ENCODE peak calls at places on chromosomes 11 and 22, in nine cellular contexts. P is RWPE1; O is stimulated activated CD4-positive, alpha-beta T cell treated with anti-CD3 and anti-CD28 coated beads, Interleukin-12 subunit alpha, Interleukin-12 subunit beta, amount 100 ng/mL, for 4 hours; K is AG09319; M is H7; N is stimulated activated CD8-positive, alpha-beta memory T cell treated with anti-CD3 and anti-CD28 coated beads, Interleukin-4, amount 100 ng/mL, for 4 hours; H is OCI-M1; W is KBM-7; B is central memory CD4-positive, alpha-beta T cell. U is an unnamed sample.
A peak's percentile ranks its signal among the peaks of the same experiment; 100 is the strongest.

GRCh38 chr11:102036757-102037156 is 10.5 kb upstream of the CFAP300 start:
- DNase-seq in P (no peak), O (no peak), K (no peak), M (no peak), N (no peak), H (no peak), W (no peak), B (no peak), U (no peak)

GRCh38 chr22:35341090-35341874 is 39.6 kb upstream of the HMOX1 start:
- DNase-seq in P (no peak), O (no peak), K (no peak), M (no peak), N (no peak), H (no peak), W (no peak), B (no peak), U (no peak)

GRCh38 chr11:104609297-104609696 is 289.0 kb downstream of the CASP12 start:
- DNase-seq in P (peak; percentile 51), O (peak; percentile 11), K (peak; percentile 25), M (peak; percentile 43), N (no peak), H (peak; percentile 15), W (peak; percentile 69), B (peak; percentile 49), U (peak; percentile 6)

GRCh38 chr11:126416542-126417090 is 61.1 kb downstream of the ST3GAL4 start:
- DNase-seq in P (peak; percentile 83), O (peak; percentile 72), K (peak; percentile 52), M (peak; percentile 94), N (peak; percentile 45), H (no peak), W (no peak), B (peak; percentile 24), U (peak; percentile 91)

GRCh38 chr11:19938051-19938856 is 222.0 kb downstream of the DBX1 start:
- DNase-seq in P (peak; percentile 64), O (peak; percentile 2), K (no peak), M (peak; percentile 82), N (no peak), H (peak; percentile 79), W (peak; percentile 53), B (no peak), U (peak; percentile 37)

GRCh38 chr22:39475902-39476301 is 19.1 kb downstream of the MGAT3 start:
- DNase-seq in P (no peak), O (no peak), K (no peak), M (peak; percentile 56), N (no peak), H (no peak), W (no peak), B (no peak), U (no peak)

GRCh38 chr22:30026751-30027150 is 53.5 kb upstream of the HORMAD2 start:
- DNase-seq in P (no peak), O (no peak), K (no peak), M (no peak), N (no peak), H (no peak), W (no peak), B (no peak), U (no peak)

GRCh38 chr11:104096900-104097299 is 60.5 kb downstream of the DDI1 start:
- DNase-seq in P (no peak), O (no peak), K (no peak), M (no peak), N (no peak), H (no peak), W (no peak), B (no peak), U (no peak)

GRCh38 chr11:94504689-94505293 is 7.5 kb upstream of the C11orf97 start:
- DNase-seq in P (peak; percentile 49), O (no peak), K (peak; percentile 15), M (peak; percentile 27), N (no peak), H (peak; percentile 79), W (peak; percentile 57), B (peak; percentile 42), U (no peak)

GRCh38 chr11:101441747-101442146 is 142.1 kb downstream of the TRPC6 start:
- DNase-seq in P (no peak), O (no peak), K (no peak), M (no peak), N (no peak), H (no peak), W (no peak), B (no peak), U (no peak)

GRCh38 chr22:47071812-47072641 is 309.6 kb downstream of the TBC1D22A start:
- DNase-seq in P (no peak), O (no peak), K (no peak), M (peak; percentile 42), N (no peak), H (no peak), W (no peak), B (no peak), U (no peak)

GRCh38 chr22:48276933-48277867 is 1514.8 kb downstream of the TBC1D22A start:
- DNase-seq in P (no peak), O (no peak), K (no peak), M (peak; percentile 54), N (no peak), H (no peak), W (no peak), B (no peak), U (no peak)

U was measured in GM12891.